ENCODE peak calls at places on chromosome 11, in four cellular contexts. I, R, V and P are unnamed samples.

GRCh38 chr11:46001427-46002049 is 79.1 kb downstream of the LARGE2 start:
- DNase-seq in I (no peak), R (peak), V (no peak), P (no peak)

GRCh38 chr11:17596711-17597110 is 49.7 kb downstream of the OTOG start:
- DNase-seq in I (no peak), R (no peak), V (peak), P (no peak)

GRCh38 chr11:68021167-68021787 is 9.2 kb upstream of the NDUFS8 start:
- DNase-seq in I (peak), R (peak), V (peak), P (no peak)

GRCh38 chr11:114321621-114322257 is 25.5 kb downstream of the NNMT start:
- DNase-seq in I (no peak), R (peak), V (no peak), P (peak)

GRCh38 chr11:2149471-2150205 is 10.4 kb upstream of the IGF2 start:
- DNase-seq in I (no peak), R (no peak), V (no peak), P (no peak)

GRCh38 chr11:69974528-69974927 is 103.6 kb upstream of the ANO1 start:
- DNase-seq in I (no peak), R (no peak), V (no peak), P (no peak)

GRCh38 chr11:2990617-2991476 is 1.3 kb downstream of the NAP1L4 start:
- DNase-seq in I (no peak), R (no peak), V (no peak), P (no peak)

GRCh38 chr11:72229925-72230763 is 5.6 kb downstream of the INPPL1 start:
- DNase-seq in I (no peak), R (no peak), V (peak), P (no peak)

GRCh38 chr11:63763506-63764200 is 4.9 kb downstream of the ZFTA start:
- DNase-seq in I (peak), R (no peak), V (no peak), P (no peak)

GRCh38 chr11:1306186-1307162 is 3.0 kb downstream of the TOLLIP start:
- DNase-seq in I (no peak), R (no peak), V (peak), P (no peak)

GRCh38 chr11:86484164-86484794 is 109.6 kb downstream of the CCDC81 start:
- DNase-seq in I (no peak), R (peak), V (no peak), P (peak)

GRCh38 chr11:3006505-3007260 is 14.6 kb upstream of the NAP1L4 start:
- DNase-seq in I (no peak), R (no peak), V (no peak), P (no peak)

GRCh38 chr11:57530215-57530595 is 349 bp downstream of the TIMM10 start:
- DNase-seq in I (no peak), R (no peak), V (no peak), P (no peak)

GRCh38 chr11:36574486-36574885 is 6.7 kb downstream of the RAG1 start:
- DNase-seq in I (no peak), R (no peak), V (no peak), P (no peak)

GRCh38 chr11:128886401-128887119 is 4.6 kb upstream of the KCNJ5 start:
- DNase-seq in I (no peak), R (no peak), V (peak), P (no peak)
- TF ChIP-seq CTCF in I (no peak), R (no peak), V (peak), P (no peak)

GRCh38 chr11:85182437-85183109 is 444.6 kb downstream of the DLG2 start:
- DNase-seq in I (peak), R (peak), V (no peak), P (no peak)
- TF ChIP-seq CTCF in I (no peak), R (peak), V (no peak), P (peak)

GRCh38 chr11:34165786-34166557 is 60.5 kb downstream of the NAT10 start:
- DNase-seq in I (peak), R (peak), V (no peak), P (no peak)
- TF ChIP-seq CTCF in I (no peak), R (no peak), V (no peak), P (no peak)

GRCh38 chr11:61429691-61430582 is at the start of the genes CPSF7 and SDHAF2:
- DNase-seq in I (peak), R (peak), V (peak), P (peak)
- TF ChIP-seq CTCF in I (no peak), R (no peak), V (no peak), P (no peak)

GRCh38 chr11:43735931-43736330 is 55.4 kb downstream of the HSD17B12 start:
- DNase-seq in I (no peak), R (peak), V (no peak), P (peak)
- TF ChIP-seq CTCF in I (no peak), R (peak), V (no peak), P (no peak)

GRCh38 chr11:126355324-126355925 is at the start of gene ST3GAL4:
- DNase-seq in I (peak), R (peak), V (peak), P (peak)

GRCh38 chr11:126354631-126355323 is 709 bp upstream of the ST3GAL4 start:
- DNase-seq in I (no peak), R (no peak), V (no peak), P (no peak)

GRCh38 chr11:126352163-126352562 is 3.3 kb upstream of the ST3GAL4 start:
- DNase-seq in I (no peak), R (no peak), V (no peak), P (no peak)

GRCh38 chr11:126350811-126351210 is 4.7 kb upstream of the ST3GAL4 start:
- DNase-seq in I (no peak), R (peak), V (no peak), P (no peak)

DNA sequence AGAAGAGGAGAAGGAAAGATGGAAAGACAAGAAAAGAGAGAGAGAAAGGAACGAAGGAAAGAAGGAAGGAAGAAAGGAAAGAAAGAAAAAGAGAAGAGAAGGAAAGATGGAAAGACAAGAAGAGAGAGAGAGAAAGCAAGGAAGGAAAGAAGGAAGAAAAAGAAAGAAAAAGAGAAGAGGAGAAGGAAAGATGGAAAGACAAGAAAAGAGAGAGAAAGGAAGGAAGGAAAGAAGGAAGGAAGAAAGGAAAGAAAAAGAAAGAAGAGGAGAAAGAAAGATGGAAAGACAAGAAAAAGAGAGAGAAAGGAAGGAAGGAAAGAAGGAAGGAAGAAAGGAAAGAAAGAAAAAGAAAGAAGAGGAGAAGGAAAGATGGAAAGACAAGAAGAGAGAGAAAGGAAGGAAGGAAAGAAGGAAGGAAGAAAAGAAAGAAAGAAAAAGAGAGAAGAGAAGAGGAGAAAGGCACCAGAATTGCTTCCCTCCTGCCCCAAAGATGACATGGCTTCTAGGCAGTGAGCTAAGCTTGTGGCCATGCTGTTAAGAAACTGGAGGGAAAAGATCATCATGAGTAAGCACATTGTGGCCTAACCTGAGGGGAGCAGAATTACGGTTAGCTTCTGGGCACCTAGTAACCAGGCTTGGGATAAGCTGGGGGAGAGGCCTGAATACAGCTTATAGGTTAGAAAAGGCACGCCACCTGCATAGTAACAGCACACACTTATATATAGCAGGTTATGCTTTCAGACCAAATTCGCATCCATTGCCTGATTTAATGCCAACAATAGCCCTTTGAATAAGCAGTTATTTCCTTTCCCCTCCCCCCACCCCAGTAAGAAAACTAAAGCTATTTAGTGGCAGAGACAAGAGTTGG is 2.3 kb upstream of the ST3GAL4 start:
- DNase-seq in I (no peak), R (no peak), V (no peak), P (peak)
- TF ChIP-seq CTCF in I (no peak), R (no peak), V (no peak), P (no peak)

GRCh38 chr11:32426192-32426591 is 9.1 kb downstream of the WT1 start:
- DNase-seq in I (no peak), R (no peak), V (no peak), P (no peak)
- TF ChIP-seq CTCF in I (no peak), R (no peak), V (no peak), P (no peak)

GRCh38 chr11:34305780-34306179 is 52.0 kb downstream of the ABTB2 start:
- DNase-seq in I (no peak), R (no peak), V (no peak), P (no peak)

GRCh38 chr11:34311126-34311525 is 46.7 kb downstream of the ABTB2 start:
- DNase-seq in I (no peak), R (no peak), V (no peak), P (no peak)

GRCh38 chr11:34309970-34310369 is 47.8 kb downstream of the ABTB2 start:
- DNase-seq in I (no peak), R (no peak), V (no peak), P (no peak)

GRCh38 chr11:34308049-34308692 is 49.6 kb downstream of the ABTB2 start:
- DNase-seq in I (no peak), R (no peak), V (no peak), P (no peak)

DNA sequence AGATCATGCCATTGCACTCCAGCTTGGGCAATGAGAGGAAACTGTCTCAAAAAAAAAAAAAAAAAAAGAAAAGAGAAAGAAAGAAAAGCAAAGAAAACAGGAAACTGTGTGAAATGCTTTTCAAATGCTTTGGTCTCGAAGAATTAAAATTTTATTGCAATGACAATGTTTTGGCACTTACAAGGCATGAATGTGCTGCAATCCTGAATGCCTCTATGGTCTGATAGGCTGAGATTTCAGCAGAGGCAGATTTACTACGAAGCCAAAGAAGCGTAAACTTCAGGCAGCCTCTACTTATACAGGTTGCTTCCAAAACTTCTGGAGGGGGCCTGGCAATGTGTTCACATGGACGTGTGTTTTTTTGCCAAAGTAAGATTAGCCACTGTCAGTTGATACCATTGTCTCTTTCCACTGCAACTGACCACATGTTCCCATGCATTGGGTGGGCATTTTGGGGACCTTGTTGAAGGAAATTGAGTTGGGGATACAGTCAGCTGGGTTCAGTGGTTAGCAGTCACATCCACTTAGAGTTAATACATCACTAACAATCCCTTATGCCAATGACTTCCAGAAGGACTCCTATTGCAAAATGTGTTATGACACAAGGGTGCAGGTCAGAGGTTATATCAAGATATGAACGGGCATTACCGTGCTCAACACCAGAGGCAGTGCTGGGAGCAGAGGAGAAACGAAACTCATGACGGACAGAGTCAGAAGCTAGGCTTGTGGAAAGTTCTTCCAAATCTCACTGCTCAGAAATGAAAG is 48.8 kb downstream of the ABTB2 start:
- DNase-seq in I (no peak), R (peak), V (no peak), P (peak)
- TF ChIP-seq CTCF in I (no peak), R (no peak), V (no peak), P (no peak)

GRCh38 chr11:47646019-47646418 is 3.7 kb upstream of the MTCH2 start:
- DNase-seq in I (no peak), R (no peak), V (no peak), P (no peak)

GRCh38 chr11:47641585-47642098 is 717 bp downstream of the MTCH2 start:
- DNase-seq in I (no peak), R (peak), V (no peak), P (peak)

GRCh38 chr11:47645500-47645899 is 3.1 kb upstream of the MTCH2 start:
- DNase-seq in I (no peak), R (no peak), V (no peak), P (no peak)

GRCh38 chr11:47642099-47642855 is at the start of gene MTCH2:
- DNase-seq in I (peak), R (peak), V (peak), P (peak)
- TF ChIP-seq CTCF in I (no peak), R (peak), V (peak), P (no peak)